ENCODE peak calls at places on chromosomes 12 and 14, in five cellular contexts. N, I, T, C and P are unnamed samples.
A peak's percentile ranks its signal among the peaks of the same experiment; 100 is the strongest.

GRCh38 chr12:106774808-106775524 is 484 bp downstream of the RIC8B start:
- DNase-seq in T (no peak), N (no peak), I (no peak), C (peak; percentile 66), P (no peak)

GRCh38 chr12:14454098-14454907 is 88.8 kb downstream of the ATF7IP start:
- DNase-seq in C (no peak), T (peak; percentile 34), I (no peak), N (peak; percentile 5), P (peak; percentile 69)

GRCh38 chr14:105748204-105748578 is 221.8 kb downstream of the TMEM121 start:
- DNase-seq in C (peak; percentile 44), T (no peak), N (no peak), I (no peak), P (no peak)

GRCh38 chr12:114167431-114167830 is 201.3 kb upstream of the RBM19 start:
- DNase-seq in C (no peak), N (no peak), I (no peak), T (peak; percentile 60), P (peak; percentile 6)

GRCh38 chr12:108175310-108175709 is 46.2 kb downstream of the WSCD2 start:
- DNase-seq in C (no peak), N (no peak), T (no peak), I (no peak), P (no peak)

GRCh38 chr14:62667515-62667914 is 377.7 kb downstream of the KCNH5 start:
- DNase-seq in T (peak; percentile 3), N (no peak), I (no peak), C (no peak), P (peak; percentile 8)

GRCh38 chr12:12976366-12976765 is 23.7 kb downstream of the HEBP1 start:
- DNase-seq in T (peak; percentile 96), C (no peak), I (no peak), N (peak; percentile 91), P (peak; percentile 96)

GRCh38 chr12:2336409-2336829 is 283.6 kb downstream of the CACNA1C start:
- DNase-seq in I (no peak), N (peak; percentile 85), C (no peak), T (peak; percentile 97), P (peak; percentile 94)

GRCh38 chr14:92207012-92207927 is 85.5 kb downstream of the CPSF2 start:
- DNase-seq in N (no peak), I (no peak), T (no peak), C (no peak), P (no peak)

GRCh38 chr14:105065280-105066228 is at the start of gene GPR132:
- DNase-seq in C (peak; percentile 88), I (no peak), T (no peak), N (no peak), P (peak; percentile 44)

GRCh38 chr14:104283197-104284106 is 145.1 kb downstream of the KIF26A start:
- DNase-seq in T (no peak), I (peak; percentile 30), N (no peak), C (no peak), P (no peak)

GRCh38 chr12:2198088-2198501 is 145.3 kb downstream of the CACNA1C start:
- DNase-seq in T (peak; percentile 64), C (no peak), I (peak; percentile 55), N (peak; percentile 17), P (peak; percentile 85)

GRCh38 chr12:113396828-113397496 is 6.7 kb downstream of the SDS start:
- DNase-seq in N (no peak), I (peak; percentile 68), C (no peak), T (no peak), P (no peak)

GRCh38 chr14:83757896-83758295 is 1772.0 kb upstream of the FLRT2 start:
- DNase-seq in T (peak; percentile 77), I (no peak), C (no peak), N (peak; percentile 47), P (no peak)

GRCh38 chr12:9243999-9244649 is 35.9 kb upstream of the PZP start:
- DNase-seq in T (no peak), N (no peak), C (no peak), I (no peak), P (no peak)

GRCh38 chr12:46516933-46517578 is 144.5 kb upstream of the SLC38A2 start:
- DNase-seq in I (no peak), C (no peak), N (no peak), T (no peak), P (no peak)